ENCODE peak calls at places on chromosomes 13 and 19, in five cellular contexts. F is neural progenitor cell, Q is GM12878, J is neuronal stem cell, B is PC-3. E is an unnamed sample.

GRCh38 chr13:107834268-107834667 is 381.1 kb downstream of the LIG4 start:
- DNase-seq in Q (no peak), F (no peak), B (peak), J (no peak), E (no peak)

GRCh38 chr13:38803566-38803965 is 116.7 kb downstream of the FREM2 start:
- DNase-seq in J (no peak), Q (no peak), B (no peak), F (peak), E (no peak)

GRCh38 chr13:98264877-98265276 is 87.8 kb upstream of the RNF113B start:
- DNase-seq in F (no peak), J (no peak), B (no peak), Q (no peak), E (no peak)

GRCh38 chr13:47112205-47112896 is 215.5 kb upstream of the HTR2A start:
- DNase-seq in Q (no peak), J (peak), F (peak), B (peak), E (no peak)

GRCh38 chr19:10797541-10798256 is 38.3 kb downstream of the TMED1 start:
- DNase-seq in Q (peak), B (no peak), J (no peak), F (no peak), E (peak)

GRCh38 chr13:75417006-75417384 is 65.0 kb downstream of the TBC1D4 start:
- DNase-seq in J (no peak), F (no peak), Q (no peak), B (peak), E (no peak)

GRCh38 chr13:41588899-41589298 is 131.5 kb downstream of the RGCC start:
- DNase-seq in Q (no peak), J (no peak), B (peak), F (no peak), E (peak)

GRCh38 chr19:55301459-55302331 is 17.9 kb downstream of the BRSK1 start:
- DNase-seq in Q (peak), J (peak), F (peak), B (peak), E (peak)

GRCh38 chr19:49554701-49555181 is 25.6 kb downstream of the NOSIP start:
- DNase-seq in B (no peak), J (no peak), F (no peak), Q (no peak), E (peak)

GRCh38 chr19:49557641-49558325 is 22.6 kb downstream of the NOSIP start:
- DNase-seq in B (no peak), F (no peak), Q (no peak), J (no peak), E (no peak)

GRCh38 chr19:49558591-49558990 is 21.8 kb downstream of the NOSIP start:
- DNase-seq in J (no peak), B (no peak), F (no peak), Q (no peak), E (no peak)

GRCh38 chr19:49555600-49556411 is 24.6 kb downstream of the NOSIP start:
- DNase-seq in Q (no peak), B (peak), J (peak), F (peak), E (peak)

DNA sequence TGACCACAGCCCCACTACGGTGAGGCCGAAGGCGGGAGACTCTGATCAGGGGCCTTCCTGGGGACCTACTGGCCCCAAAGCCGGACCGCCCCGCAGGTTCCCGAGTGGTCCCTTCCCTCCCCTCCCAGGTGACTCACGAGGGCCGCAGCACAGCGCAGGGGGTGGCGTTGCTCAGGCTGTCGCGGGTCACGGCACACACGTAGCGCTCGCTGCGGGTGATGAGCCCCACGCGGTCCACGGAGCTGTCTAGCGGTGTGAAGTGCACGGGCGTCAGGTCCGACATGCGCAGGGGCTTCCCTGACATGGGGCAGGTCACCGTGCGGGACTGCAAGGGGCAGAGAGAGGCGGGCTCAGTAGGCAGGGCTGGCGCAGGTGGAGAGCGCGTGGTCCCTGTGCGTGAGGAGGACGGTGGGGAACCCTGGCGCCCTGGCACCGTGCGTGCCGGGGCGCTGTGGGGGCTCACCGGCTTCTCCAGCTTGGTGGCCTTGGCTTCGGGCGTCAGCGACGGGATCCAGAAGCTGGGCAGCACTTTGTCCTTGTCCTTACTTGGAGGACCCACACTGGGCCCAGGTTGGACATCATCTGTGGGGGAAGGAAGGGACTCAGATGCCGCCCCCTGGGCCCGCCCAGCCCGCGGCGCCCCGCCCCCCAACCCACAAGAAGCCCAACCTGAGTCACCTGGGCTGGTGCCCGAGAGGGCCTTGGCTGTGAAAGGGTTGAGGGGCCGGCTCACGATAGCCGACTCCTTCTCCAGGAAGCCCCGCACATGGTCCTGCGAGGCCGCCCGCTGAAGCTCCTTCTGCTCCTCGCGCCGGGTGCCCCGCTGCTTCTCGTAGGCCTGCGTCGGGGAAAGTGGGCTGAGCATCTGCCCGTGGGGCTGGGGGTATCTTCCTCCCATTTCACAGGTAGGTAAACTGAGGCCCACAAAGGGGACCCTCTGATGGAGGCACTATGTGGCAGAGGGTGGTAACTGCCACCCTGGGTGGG is 23.7 kb downstream of the NOSIP start:
- DNase-seq in Q (no peak), F (peak), B (no peak), J (no peak), E (no peak)
- H3K9ac ChIP-seq in Q (no peak), F (no peak), B (no peak), J (peak), E (no peak)

GRCh38 chr19:35869327-35870123 is 1.2 kb downstream of the APLP1 start:
- DNase-seq in F (peak), J (peak), Q (no peak), B (peak), E (peak)
- H3K9ac ChIP-seq in F (no peak), J (no peak), Q (no peak), B (no peak), E (no peak)

GRCh38 chr13:35784286-35784951 is 307.9 kb upstream of the MAB21L1 start:
- DNase-seq in J (no peak), F (no peak), Q (no peak), B (no peak), E (no peak)
- H3K9ac ChIP-seq in J (no peak), F (no peak), Q (no peak), B (no peak), E (no peak)

GRCh38 chr19:17743874-17744273 is 7.4 kb upstream of the FCHO1 start:
- DNase-seq in B (peak), F (no peak), Q (no peak), J (no peak), E (peak)
- H3K9ac ChIP-seq in B (no peak), F (no peak), Q (no peak), J (no peak), E (no peak)